ENCODE peak calls at places on chromosomes 1 and 21, in six cellular contexts. R is activated T-cell treated with anti-CD3 and anti-CD28 coated beads, Interleukin-2, amount 50 U/mL, for 48 hours; X is effector CD4-positive, alpha-beta T cell; U is T-helper 1 cell; P is NCI-H1694; M is B cell. V is an unnamed sample.

GRCh38 chr1:111227434-111227833 is at the start of gene CHI3L2:
- DNase-seq in P (no peak), U (no peak), X (no peak), R (no peak), M (no peak), V (no peak)

GRCh38 chr1:28601696-28602095 is 9.6 kb downstream of the RAB42 start:
- DNase-seq in M (no peak), X (no peak), R (peak; percentile 45), U (no peak), P (no peak), V (no peak)

GRCh38 chr1:118927421-118927820 is 60.7 kb downstream of the TBX15 start:
- DNase-seq in R (no peak), U (no peak), X (no peak), M (no peak), P (no peak), V (no peak)

GRCh38 chr1:22111620-22112019 is 31.3 kb downstream of the WNT4 start:
- DNase-seq in U (no peak), M (no peak), X (no peak), R (peak; percentile 11), P (no peak), V (no peak)

GRCh38 chr1:110421159-110421777 is 13.8 kb upstream of the LAMTOR5 start:
- DNase-seq in U (no peak), X (no peak), M (no peak), R (peak; percentile 31), P (no peak), V (no peak)

GRCh38 chr1:163877016-163877415 is 555.3 kb downstream of the NUF2 start:
- DNase-seq in M (no peak), X (no peak), R (no peak), P (no peak), U (no peak), V (no peak)

GRCh38 chr21:34545079-34545884 is 33.3 kb upstream of the KCNE1 start:
- DNase-seq in R (peak; percentile 49), U (no peak), P (no peak), M (peak; percentile 45), X (no peak), V (no peak)

GRCh38 chr1:222114536-222115156 is 372.8 kb upstream of the DUSP10 start:
- DNase-seq in P (no peak), X (no peak), M (no peak), R (no peak), U (no peak), V (no peak)

GRCh38 chr1:209869242-209870149 is 41.7 kb downstream of the UTP25 start:
- DNase-seq in P (no peak), X (no peak), M (no peak), U (no peak), R (no peak), V (no peak)

V was measured in activated naive CD8-positive, alpha-beta T cell treated with anti-CD3 and anti-CD28 coated beads, Interleukin-2, amount 50 U/mL, for 24 hours.